ENCODE peak calls at places on chromosomes 7 and 10, in four cellular contexts. F is testis, D is Caco-2, E is kidney epithelial cell. X is an unnamed sample. For H3K36me3, the result is how much of the 10 kb centered on the place peaks cover.

GRCh38 chr10:86345296-86346168 is 21.1 kb downstream of the GRID1 start:
- DNase-seq in E (peak), F (no peak), D (peak), X (no peak)

GRCh38 chr10:114571316-114571999 is 86.6 kb downstream of the ABLIM1 start:
- DNase-seq in D (no peak), F (no peak), E (no peak), X (no peak)

GRCh38 chr10:76416642-76417041 is 985.2 kb downstream of the LRMDA start:
- DNase-seq in D (no peak), E (no peak), F (no peak), X (no peak)

GRCh38 chr10:62996925-62997324 is 136.2 kb upstream of the NRBF2 start:
- DNase-seq in E (peak), D (no peak), F (no peak), X (no peak)

GRCh38 chr7:1747004-1747801 is 77.1 kb downstream of the ELFN1 start:
- DNase-seq in F (no peak), E (no peak), D (no peak), X (no peak)

GRCh38 chr7:80858141-80858903 is 60.5 kb downstream of the SEMA3C start:
- DNase-seq in D (no peak), F (no peak), E (no peak), X (no peak)

GRCh38 chr10:51707392-51707791 is 8.0 kb upstream of the CSTF2T start:
- DNase-seq in D (no peak), F (no peak), E (no peak), X (no peak)

GRCh38 chr10:69640196-69640980 is 10.3 kb downstream of the FAM241B start:
- DNase-seq in E (no peak), F (no peak), D (no peak), X (no peak)

GRCh38 chr7:80681272-80681885 is 42.9 kb downstream of the CD36 start:
- DNase-seq in E (no peak), F (no peak), D (peak), X (peak)

GRCh38 chr10:120761951-120762350 is 89.2 kb upstream of the WDR11 start:
- DNase-seq in D (no peak), E (no peak), F (no peak), X (no peak)

GRCh38 chr7:101936612-101937231 is 119.3 kb downstream of the CUX1 start:
- DNase-seq in D (no peak), F (peak), E (no peak), X (no peak)

GRCh38 chr7:21113609-21114416 is 314.1 kb upstream of the SP4 start:
- DNase-seq in E (peak), D (no peak), F (no peak), X (no peak)

GRCh38 chr10:92575961-92576360 is 2.1 kb upstream of the IDE start:
- DNase-seq in E (peak), F (no peak), D (no peak), X (no peak)

GRCh38 chr10:14086596-14086995 is 244.1 kb downstream of the FRMD4A start:
- DNase-seq in E (no peak), F (no peak), D (no peak), X (no peak)

GRCh38 chr7:155303897-155304296 is 6.2 kb downstream of the INSIG1 start:
- DNase-seq in F (peak), E (no peak), D (no peak), X (no peak)
- H3K36me3 ChIP-seq in F (under half), E (under half), D (under half), X (under half)

GRCh38 chr10:107473221-107473620 is 308.7 kb upstream of the SORCS1 start:
- DNase-seq in D (no peak), F (no peak), E (no peak), X (no peak)
- H3K4me3 ChIP-seq in D (no peak), F (no peak), E (no peak), X (no peak)

GRCh38 chr7:149254181-149254858 is 7.7 kb upstream of the ZNF783 start:
- DNase-seq in D (no peak), F (no peak), E (no peak), X (no peak)
- H3K36me3 ChIP-seq in D (under half), F (under half), E (under half), X (under half)

GRCh38 chr7:98700533-98700932 is 83.4 kb downstream of the NPTX2 start:
- DNase-seq in F (no peak), E (no peak), D (no peak), X (no peak)

GRCh38 chr7:98703916-98704315 is 86.8 kb downstream of the NPTX2 start:
- DNase-seq in D (no peak), E (no peak), F (no peak), X (no peak)

GRCh38 chr7:98701372-98701771 is 84.3 kb downstream of the NPTX2 start:
- DNase-seq in F (no peak), E (no peak), D (no peak), X (no peak)

GRCh38 chr7:98705620-98706019 is 88.5 kb downstream of the NPTX2 start:
- DNase-seq in E (no peak), D (no peak), F (no peak), X (no peak)

GRCh38 chr7:98702021-98702420 is 84.9 kb downstream of the NPTX2 start:
- DNase-seq in D (no peak), F (no peak), E (no peak), X (no peak)
- H3K4me3 ChIP-seq in D (no peak), F (no peak), E (no peak), X (no peak)

GRCh38 chr7:138555684-138556083 is 95.6 kb downstream of the TRIM24 start:
- DNase-seq in E (no peak), D (no peak), F (no peak), X (no peak)
- H3K36me3 ChIP-seq in E (under half), D (under half), F (under half), X (half or more)

GRCh38 chr10:17257466-17258321 is 29.7 kb downstream of the VIM start:
- DNase-seq in F (peak), D (peak), E (no peak), X (peak)
- H3K4me3 ChIP-seq in F (no peak), D (no peak), E (no peak), X (no peak)

DNA sequence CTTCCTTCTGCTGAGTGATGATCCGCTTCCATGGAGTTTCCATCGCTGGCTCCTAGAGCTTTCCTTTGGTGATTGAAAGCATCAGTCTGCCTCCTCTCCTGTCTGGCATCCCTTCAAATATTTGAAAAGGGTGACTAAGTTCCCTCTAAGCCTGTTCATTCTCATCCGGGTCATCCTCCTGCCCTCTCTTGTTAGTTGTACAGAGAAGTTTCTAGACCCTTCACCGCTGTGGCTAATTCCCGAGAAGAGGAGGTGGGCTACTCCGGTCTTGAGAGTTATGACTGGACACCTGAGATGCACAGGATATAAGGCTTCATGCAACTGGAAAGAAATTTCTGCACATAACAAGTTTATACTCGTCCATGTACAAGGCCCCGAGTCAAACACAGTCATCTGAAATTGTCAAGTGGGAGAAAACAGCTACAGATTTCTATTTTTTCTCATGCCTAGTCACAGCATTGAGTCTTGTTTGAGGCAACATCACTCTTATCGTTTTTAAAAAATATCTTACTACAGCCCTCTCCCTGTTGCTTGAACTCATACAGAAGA is 253.8 kb downstream of the KLF6 start:
- DNase-seq in D (no peak), F (no peak), E (no peak), X (no peak)
- H3K36me3 ChIP-seq in D (under half), F (under half), E (under half), X (under half)

DNA sequence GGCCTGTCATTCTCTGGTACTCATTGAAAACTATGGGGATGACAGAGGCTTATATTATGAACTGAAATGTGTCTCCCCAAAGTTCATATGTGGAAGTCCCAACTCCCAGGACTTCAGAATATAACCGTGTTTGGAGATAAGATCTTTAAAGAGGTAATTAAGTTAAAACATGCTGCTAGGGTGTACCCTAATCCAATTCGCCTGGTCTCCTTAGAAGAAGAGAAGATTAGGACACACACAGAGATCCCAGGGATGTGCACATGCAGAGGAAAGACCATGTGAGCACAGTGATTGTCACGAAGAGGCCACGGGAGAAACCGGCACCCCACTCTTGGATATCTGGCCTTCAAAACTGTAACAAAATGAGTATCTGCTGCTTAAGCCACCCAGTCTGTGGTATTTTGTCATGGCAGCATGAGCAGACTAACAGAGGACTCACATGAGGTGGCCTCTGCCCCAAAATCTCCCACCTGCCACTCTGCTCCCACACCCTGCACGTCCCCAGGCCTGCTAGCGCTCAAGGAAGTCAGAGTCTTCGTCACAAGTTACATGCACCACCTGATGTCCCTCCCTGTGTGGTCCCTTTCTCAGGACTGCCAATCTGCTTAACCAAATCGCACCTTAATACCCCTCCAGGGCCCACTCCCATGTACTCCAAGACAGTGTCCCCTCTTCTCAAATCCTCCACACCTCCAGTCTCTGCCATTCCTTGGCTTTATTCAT is 26.8 kb downstream of the PLAC9 start:
- DNase-seq in D (no peak), F (no peak), E (no peak), X (no peak)
- H3K4me3 ChIP-seq in D (no peak), F (no peak), E (no peak), X (no peak)

GRCh38 chr10:122224159-122224558 is 46.9 kb upstream of the BTBD16 start:
- DNase-seq in D (no peak), F (no peak), E (no peak), X (no peak)
- H3K36me3 ChIP-seq in D (under half), F (under half), E (under half), X (under half)

GRCh38 chr7:27164381-27165088 is 802 bp downstream of the HOXA9 start:
- DNase-seq in F (no peak), E (no peak), D (peak), X (peak)
- H3K4me3 ChIP-seq in F (peak), E (peak), D (peak), X (peak)

X was measured in HAP-1.